ENCODE peak calls at places on chromosomes 4 and X, in four cellular contexts. T is SK-N-SH, B is GM12878, G is H1. O is an unnamed sample.

GRCh38 chrX:103687696-103688191 is 1.2 kb upstream of the MORF4L2 start:
- DNase-seq in T (peak; percentile 55), B (peak; percentile 37), G (peak; percentile 34), O (peak; percentile 67)

GRCh38 chrX:129641941-129642340 is 12.8 kb downstream of the APLN start:
- DNase-seq in T (no peak), B (no peak), G (no peak), O (no peak)

GRCh38 chrX:15451913-15452312 is 41.2 kb downstream of the PIR start:
- DNase-seq in T (no peak), B (no peak), G (no peak), O (no peak)

GRCh38 chr4:104352211-104352610 is 142.5 kb downstream of the CXXC4 start:
- DNase-seq in T (no peak), B (no peak), G (no peak), O (peak; percentile 4)

GRCh38 chr4:67545996-67546356 is 673 bp upstream of the CENPC start:
- DNase-seq in T (peak; percentile 11), B (no peak), G (no peak), O (no peak)

GRCh38 chr4:137430171-137430570 is 102.1 kb downstream of the PCDH18 start:
- DNase-seq in T (no peak), B (no peak), G (no peak), O (no peak)

GRCh38 chr4:52059372-52059771 is 8.3 kb downstream of the SPATA18 start:
- DNase-seq in T (no peak), B (no peak), G (no peak), O (no peak)

GRCh38 chr4:1177274-1178141 is 5.1 kb upstream of the SPON2 start:
- DNase-seq in T (no peak), B (no peak), G (no peak), O (peak; percentile 38)

GRCh38 chr4:95167809-95168208 is 381.0 kb downstream of the UNC5C start:
- DNase-seq in T (no peak), B (no peak), G (no peak), O (no peak)

GRCh38 chrX:91434351-91435168 is at the start of gene PABPC5:
- DNase-seq in T (peak; percentile 70), B (no peak), G (peak; percentile 38), O (no peak)

GRCh38 chrX:43655151-43655676 is 885 bp upstream of the MAOA start:
- DNase-seq in T (peak; percentile 22), B (no peak), G (no peak), O (no peak)

GRCh38 chr4:33411182-33411581 is 2691.0 kb downstream of the PCDH7 start:
- DNase-seq in T (no peak), B (peak; percentile 3), G (no peak), O (no peak)

GRCh38 chr4:16663722-16664121 is 234.7 kb downstream of the LDB2 start:
- DNase-seq in T (no peak), B (no peak), G (no peak), O (no peak)

GRCh38 chr4:24722026-24722568 is 73.3 kb upstream of the SOD3 start:
- DNase-seq in T (no peak), B (no peak), G (no peak), O (no peak)

GRCh38 chrX:85243761-85244410 is at the start of the genes SATL1 and ZNF711:
- DNase-seq in T (peak; percentile 87), B (no peak), G (peak; percentile 64), O (peak; percentile 21)

GRCh38 chr4:185204238-185204910 is 574 bp upstream of the CFAP97 start:
- DNase-seq in T (no peak), B (no peak), G (no peak), O (no peak)

GRCh38 chr4:1216869-1217294 is 32.0 kb downstream of the CTBP1 start:
- DNase-seq in T (no peak), B (no peak), G (no peak), O (no peak)

GRCh38 chrX:154401045-154401799 is 3.0 kb downstream of the RPL10 start:
- DNase-seq in T (no peak), B (no peak), G (no peak), O (peak; percentile 70)

GRCh38 chr4:8314691-8315255 is 45.2 kb downstream of the HTRA3 start:
- DNase-seq in T (no peak), B (no peak), G (no peak), O (no peak)

GRCh38 chr4:159103406-159104131 is 690 bp downstream of the RAPGEF2 start:
- DNase-seq in T (peak; percentile 82), B (no peak), G (no peak), O (no peak)

GRCh38 chr4:71167083-71167482 is 171.7 kb upstream of the SLC4A4 start:
- DNase-seq in T (no peak), B (no peak), G (no peak), O (no peak)

GRCh38 chr4:123967360-123967759 is 570.8 kb downstream of the SPRY1 start:
- DNase-seq in T (no peak), B (no peak), G (no peak), O (no peak)

GRCh38 chrX:132741706-132742105 is 216.7 kb downstream of the HS6ST2 start:
- DNase-seq in T (no peak), B (no peak), G (no peak), O (no peak)

GRCh38 chr4:2256156-2256731 is 5.7 kb downstream of the MXD4 start:
- DNase-seq in T (peak; percentile 24), B (no peak), G (no peak), O (no peak)

GRCh38 chrX:3520987-3521875 is 174.8 kb upstream of the MXRA5 start:
- DNase-seq in T (no peak), B (no peak), G (no peak), O (no peak)
- TF ChIP-seq TCF12 in T (no peak), B (no peak), G (no peak), O (no peak)

DNA sequence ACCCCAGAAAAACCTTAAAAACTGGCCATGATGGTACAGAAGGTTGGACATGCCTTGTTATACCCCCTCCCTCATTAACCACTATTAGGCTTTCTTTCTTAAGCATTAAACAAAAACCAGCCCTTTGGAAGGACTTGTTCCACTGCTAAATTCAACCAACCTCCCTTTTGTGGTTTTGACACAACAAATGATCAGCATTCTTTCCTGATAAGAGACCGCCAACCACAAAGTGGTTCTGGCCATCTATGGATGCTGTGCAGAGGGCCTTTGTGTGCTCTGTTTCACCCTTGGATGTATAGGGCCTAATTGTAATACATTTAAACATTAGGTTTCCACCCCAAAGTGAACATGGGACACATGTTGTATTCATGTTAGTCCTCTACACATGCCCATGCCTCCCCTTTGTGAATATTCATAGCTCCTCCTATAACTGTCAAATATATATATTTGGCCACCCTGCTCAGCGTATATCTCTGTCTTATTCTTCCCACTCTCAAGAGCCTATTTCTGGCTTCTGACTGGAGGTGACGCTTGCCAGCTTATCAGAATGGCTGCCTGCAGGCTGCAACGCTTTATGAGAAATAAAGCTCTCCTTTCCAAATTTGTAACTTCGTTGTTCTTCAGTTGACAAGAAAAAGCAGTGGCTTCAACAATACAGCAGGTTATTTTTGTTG is 126.6 kb downstream of the NPNT start:
- DNase-seq in T (no peak), B (no peak), G (no peak), O (no peak)
- TF ChIP-seq TCF12 in T (no peak), B (no peak), G (no peak), O (no peak)

GRCh38 chrX:331772-332495 is 13.3 kb upstream of the GTPBP6 start:
- DNase-seq in T (no peak), B (no peak), G (no peak), O (no peak)

GRCh38 chrX:329291-329910 is 10.8 kb upstream of the GTPBP6 start:
- DNase-seq in T (no peak), B (no peak), G (no peak), O (no peak)

GRCh38 chrX:331145-331771 is 12.7 kb upstream of the GTPBP6 start:
- DNase-seq in T (peak; percentile 69), B (no peak), G (no peak), O (no peak)

GRCh38 chrX:332496-332860 is 13.9 kb upstream of the GTPBP6 start:
- DNase-seq in T (no peak), B (no peak), G (no peak), O (no peak)

DNA sequence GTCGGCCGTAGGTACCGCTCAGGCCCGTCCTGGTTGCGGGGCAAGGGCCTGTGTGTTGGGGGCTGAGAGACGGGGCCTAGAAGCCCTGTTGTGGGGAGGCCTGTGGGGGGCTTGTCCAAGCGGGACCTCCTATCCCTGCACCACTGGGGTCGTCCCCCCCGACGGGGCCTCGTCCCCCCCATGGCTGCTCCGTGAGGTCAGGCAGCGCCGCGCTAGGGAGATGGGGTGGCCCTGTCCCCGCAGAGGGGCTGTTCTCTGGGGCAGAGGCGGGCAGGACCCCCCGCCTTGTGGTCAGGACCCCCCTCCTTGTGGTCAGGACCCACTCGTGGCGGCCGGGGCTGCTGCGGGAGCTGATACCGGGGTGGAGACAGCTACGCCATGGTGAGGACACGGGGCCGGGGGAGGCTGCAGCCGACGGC is 12.1 kb upstream of the GTPBP6 start:
- DNase-seq in T (peak; percentile 56), B (no peak), G (no peak), O (no peak)
- TF ChIP-seq TCF12 in T (no peak), B (no peak), G (no peak), O (no peak)

GRCh38 chr4:86043755-86044592 is 315.9 kb downstream of the MAPK10 start:
- DNase-seq in T (peak; percentile 23), B (no peak), G (no peak), O (peak; percentile 32)
- TF ChIP-seq TCF12 in T (no peak), B (no peak), G (no peak), O (no peak)

DNA sequence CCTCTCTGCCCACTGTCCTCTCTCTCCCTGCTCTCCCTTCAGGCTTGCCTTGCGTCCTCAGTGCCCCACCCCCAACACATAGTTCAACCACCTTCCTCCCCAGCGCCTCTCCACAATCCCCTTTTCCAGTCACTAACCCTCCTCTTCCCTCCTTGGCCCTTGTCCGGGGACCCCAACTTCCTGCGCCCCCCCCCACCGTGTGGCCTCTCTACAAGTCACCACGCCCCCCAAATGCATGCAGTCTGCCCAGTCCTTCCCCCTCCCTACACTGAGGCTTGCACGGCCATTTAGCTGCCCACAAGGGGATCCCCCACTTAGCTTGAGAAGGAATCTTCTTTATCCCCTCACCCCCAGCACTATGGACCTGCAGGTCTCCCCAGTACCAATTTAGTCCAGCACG is 569 bp downstream of the CXCR3 start:
- DNase-seq in T (no peak), B (no peak), G (no peak), O (no peak)
- TF ChIP-seq TCF12 in T (no peak), B (no peak), G (no peak), O (no peak)

DNA sequence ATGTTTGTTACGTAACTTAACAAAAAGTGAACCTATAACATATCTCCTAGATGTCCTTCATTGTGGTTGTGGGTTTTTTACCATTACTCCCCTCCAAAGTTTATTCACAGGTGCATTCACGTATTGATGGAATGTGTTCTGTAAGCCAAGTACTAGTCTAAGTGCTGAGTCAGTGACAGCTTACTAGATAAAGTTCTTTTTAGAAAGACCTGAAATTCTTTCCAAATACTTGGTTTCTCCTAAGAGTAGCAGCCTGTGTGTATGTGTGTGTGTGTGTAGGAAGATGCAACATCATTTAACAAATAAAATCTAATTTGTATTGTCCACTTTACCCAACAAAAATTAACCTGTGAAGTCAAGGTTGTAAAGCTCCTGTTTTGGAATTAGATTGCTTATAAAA is 22.1 kb downstream of the NAP1L5 start:
- DNase-seq in T (no peak), B (no peak), G (no peak), O (no peak)
- TF ChIP-seq TCF12 in T (no peak), B (no peak), G (no peak), O (no peak)

O was measured in HepG2.